ENCODE peak calls at places on chromosomes 7 and 10, in four cellular contexts. O is activated naive CD4-positive, alpha-beta T cell treated with Interleukin-2 at 50 U/mL for 16 hours; A is T-cell; R is EL. Q is an unnamed sample.

GRCh38 chr10:22252801-22253577 is 35.2 kb upstream of the EBLN1 start:
- DNase-seq in O (peak), A (peak), R (peak), Q (peak)

GRCh38 chr10:7788640-7789335 is 811 bp downstream of the ATP5F1C start:
- DNase-seq in O (no peak), A (no peak), R (peak), Q (no peak)

GRCh38 chr7:156793334-156793733 is 99.6 kb downstream of the LMBR1 start:
- DNase-seq in O (no peak), A (no peak), R (no peak), Q (no peak)

GRCh38 chr10:29356931-29357330 is 68.1 kb downstream of the LYZL1 start:
- DNase-seq in O (no peak), A (no peak), R (peak), Q (no peak)

GRCh38 chr10:123574299-123574698 is 91.9 kb upstream of the GPR26 start:
- DNase-seq in O (no peak), A (no peak), R (no peak), Q (no peak)

GRCh38 chr7:125254521-125254920 is 324.9 kb upstream of the POT1 start:
- DNase-seq in O (no peak), A (no peak), R (no peak), Q (no peak)

GRCh38 chr10:279232-279631 is 144.0 kb downstream of the ZMYND11 start:
- DNase-seq in O (no peak), A (no peak), R (no peak), Q (no peak)

GRCh38 chr10:101047961-101048892 is 13.6 kb upstream of the KAZALD1 start:
- DNase-seq in O (no peak), A (no peak), R (no peak), Q (no peak)

Q was measured in AG10803.